ENCODE peak calls at places on chromosome 13, in ten cellular contexts. I, B, C, P, E, D, Z, R, L and Q are unnamed samples.

GRCh38 chr13:51292000-51292550 is 47.4 kb upstream of the SERPINE3 start:
- DNase-seq in Z (peak; percentile 85), E (peak; percentile 48), D (peak; percentile 45), L (no peak), I (no peak), C (peak; percentile 57), B (no peak), P (no peak), R (peak; percentile 62), Q (no peak)

GRCh38 chr13:27406178-27406939 is 18.1 kb upstream of the GTF3A start:
- DNase-seq in L (no peak), R (peak; percentile 49), I (no peak), C (peak; percentile 62), B (peak; percentile 60), E (peak; percentile 61), Z (peak; percentile 62), D (peak; percentile 54), P (no peak), Q (peak; percentile 50)

GRCh38 chr13:35475960-35476943 is at the start of gene MAB21L1:
- DNase-seq in L (peak; percentile 81), C (no peak), Z (peak; percentile 53), I (no peak), D (peak; percentile 82), B (no peak), E (peak; percentile 21), R (peak; percentile 19), P (peak; percentile 84), Q (no peak)

GRCh38 chr13:44758595-44759221 is 182.6 kb upstream of the TSC22D1 start:
- DNase-seq in D (peak; percentile 76), E (peak; percentile 86), R (peak; percentile 98), B (no peak), C (peak; percentile 88), Z (peak; percentile 89), P (no peak), L (no peak), I (no peak), Q (no peak)

GRCh38 chr13:44300895-44301638 is 72.6 kb upstream of the SERP2 start:
- DNase-seq in P (peak; percentile 78), R (peak; percentile 87), B (no peak), C (peak; percentile 89), L (peak; percentile 88), E (peak; percentile 88), D (peak; percentile 68), Z (peak; percentile 77), I (no peak), Q (no peak)

GRCh38 chr13:104937881-104938280 is 1597.6 kb downstream of the EFNB2 start:
- DNase-seq in P (no peak), C (no peak), D (no peak), E (no peak), I (no peak), L (no peak), B (no peak), Z (no peak), R (no peak), Q (no peak)

GRCh38 chr13:113208424-113209335 is at the start of gene PCID2:
- DNase-seq in E (peak; percentile 88), L (peak; percentile 86), Z (peak; percentile 83), R (peak; percentile 84), B (peak; percentile 93), C (peak; percentile 86), P (peak; percentile 94), D (peak; percentile 83), I (peak; percentile 94), Q (peak; percentile 86)

GRCh38 chr13:62482351-62482750 is 1066.7 kb upstream of the PCDH20 start:
- DNase-seq in E (peak; percentile 3), R (no peak), I (no peak), C (peak; percentile 15), Z (no peak), P (no peak), B (no peak), L (no peak), D (no peak), Q (no peak)

GRCh38 chr13:111911754-111912452 is 155.0 kb upstream of the SOX1 start:
- DNase-seq in Z (no peak), E (no peak), I (no peak), L (no peak), R (no peak), B (no peak), P (no peak), C (no peak), D (no peak), Q (no peak)

GRCh38 chr13:95352486-95352885 is 51.2 kb upstream of the ABCC4 start:
- DNase-seq in D (no peak), C (peak; percentile 41), P (no peak), R (no peak), L (no peak), E (no peak), Z (no peak), B (no peak), I (no peak), Q (no peak)

GRCh38 chr13:112177889-112178288 is 110.9 kb downstream of the SOX1 start:
- DNase-seq in L (no peak), E (no peak), R (no peak), D (no peak), P (no peak), B (no peak), C (no peak), Z (no peak), I (no peak), Q (no peak)

GRCh38 chr13:102470283-102470920 is 68.6 kb upstream of the FGF14 start:
- DNase-seq in B (no peak), I (no peak), D (no peak), E (no peak), C (no peak), L (no peak), R (no peak), P (no peak), Z (no peak), Q (peak; percentile 81)

GRCh38 chr13:44141213-44141724 is 232.4 kb upstream of the SERP2 start:
- DNase-seq in L (no peak), E (peak; percentile 22), R (no peak), C (no peak), Z (peak; percentile 35), B (no peak), P (no peak), D (peak; percentile 31), I (no peak), Q (no peak)

GRCh38 chr13:21079206-21079605 is 17.8 kb upstream of the LATS2 start:
- DNase-seq in Z (peak; percentile 57), B (no peak), P (no peak), L (no peak), E (no peak), R (no peak), I (no peak), C (no peak), D (peak; percentile 70), Q (no peak)

DNA sequence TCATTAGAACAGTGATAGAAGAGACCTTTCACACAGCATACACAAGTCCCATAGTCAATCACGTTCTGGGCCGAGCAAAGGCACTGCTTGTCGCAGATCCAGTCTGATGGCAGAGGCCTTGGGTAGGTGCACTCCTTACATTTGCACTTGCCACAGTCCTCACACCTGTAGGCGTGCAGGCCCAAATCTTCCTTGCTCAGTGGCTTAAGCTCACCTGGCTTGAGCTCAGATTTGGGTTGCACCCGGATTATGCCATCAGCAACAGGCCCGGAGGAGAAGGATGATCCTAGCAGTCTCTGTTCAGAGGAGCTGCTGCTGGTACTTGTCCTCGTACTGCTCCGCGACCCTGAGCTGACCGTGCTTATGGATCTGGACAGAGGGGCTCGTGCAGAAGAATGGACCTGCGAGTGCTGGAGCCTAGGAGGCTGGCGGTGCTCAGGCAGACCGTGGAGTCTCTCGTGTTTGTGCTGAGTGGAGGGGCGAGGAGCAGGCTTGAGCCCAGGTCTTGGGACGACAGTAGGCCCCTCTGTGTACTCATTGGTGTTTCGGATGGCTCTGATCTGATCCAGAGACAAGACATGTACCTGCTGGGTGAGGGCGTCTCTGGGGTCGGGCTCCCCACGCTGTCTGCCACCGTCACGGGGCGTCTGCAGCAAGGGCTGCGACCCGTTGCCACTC is 3.8 kb downstream of the SPRY2 start:
- DNase-seq in R (no peak), L (peak; percentile 23), Z (peak; percentile 48), I (no peak), P (no peak), C (no peak), E (peak; percentile 38), B (no peak), D (no peak), Q (no peak)
- H3K4me3 ChIP-seq in R (peak overlapping the region; percentile 88), L (peak overlapping the region; percentile 94), Z (peak overlapping the region; percentile 93), I (no peak overlapping the region), P (peak overlapping the region; percentile 98), C (peak overlapping the region; percentile 99), E (peak overlapping the region; percentile 66), B (no peak overlapping the region), D (peak overlapping the region; percentile 82), Q (no peak overlapping the region)

DNA sequence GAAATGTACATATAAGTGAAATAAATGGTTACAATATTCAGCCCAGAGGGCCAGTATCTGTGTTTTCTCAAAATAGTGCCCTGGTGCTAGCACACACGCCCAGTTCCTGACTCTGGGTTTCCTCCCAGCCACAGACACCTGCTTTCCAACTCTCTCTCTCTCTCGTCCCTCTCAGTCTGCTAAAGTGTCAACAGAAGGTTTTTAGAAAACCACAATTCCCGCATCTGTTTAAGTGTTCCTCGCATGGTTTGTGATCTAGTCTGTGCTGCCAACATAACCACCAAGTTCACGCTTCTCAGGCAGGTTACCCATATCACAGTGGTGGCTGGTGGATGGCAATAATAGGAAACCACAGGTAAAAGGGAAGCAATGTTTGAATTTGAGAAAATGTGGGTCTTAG is 17.8 kb upstream of the UPF3A start:
- DNase-seq in R (no peak), B (no peak), Z (no peak), I (no peak), P (no peak), L (no peak), E (no peak), C (no peak), D (no peak), Q (peak; percentile 91)
- H3K4me3 ChIP-seq in R (no peak overlapping the region), B (no peak overlapping the region), Z (no peak overlapping the region), I (no peak overlapping the region), P (no peak overlapping the region), L (no peak overlapping the region), E (no peak overlapping the region), C (no peak overlapping the region), D (no peak overlapping the region), Q (no peak overlapping the region)

GRCh38 chr13:23946067-23946466 is 48.8 kb upstream of the C1QTNF9B start:
- DNase-seq in P (no peak), L (no peak), C (no peak), E (no peak), Z (no peak), B (no peak), I (no peak), R (no peak), D (no peak), Q (no peak)
- H3K4me3 ChIP-seq in P (no peak overlapping the region), L (no peak overlapping the region), C (no peak overlapping the region), E (no peak overlapping the region), Z (no peak overlapping the region), B (no peak overlapping the region), I (no peak overlapping the region), R (no peak overlapping the region), D (no peak overlapping the region), Q (no peak overlapping the region)

DNA sequence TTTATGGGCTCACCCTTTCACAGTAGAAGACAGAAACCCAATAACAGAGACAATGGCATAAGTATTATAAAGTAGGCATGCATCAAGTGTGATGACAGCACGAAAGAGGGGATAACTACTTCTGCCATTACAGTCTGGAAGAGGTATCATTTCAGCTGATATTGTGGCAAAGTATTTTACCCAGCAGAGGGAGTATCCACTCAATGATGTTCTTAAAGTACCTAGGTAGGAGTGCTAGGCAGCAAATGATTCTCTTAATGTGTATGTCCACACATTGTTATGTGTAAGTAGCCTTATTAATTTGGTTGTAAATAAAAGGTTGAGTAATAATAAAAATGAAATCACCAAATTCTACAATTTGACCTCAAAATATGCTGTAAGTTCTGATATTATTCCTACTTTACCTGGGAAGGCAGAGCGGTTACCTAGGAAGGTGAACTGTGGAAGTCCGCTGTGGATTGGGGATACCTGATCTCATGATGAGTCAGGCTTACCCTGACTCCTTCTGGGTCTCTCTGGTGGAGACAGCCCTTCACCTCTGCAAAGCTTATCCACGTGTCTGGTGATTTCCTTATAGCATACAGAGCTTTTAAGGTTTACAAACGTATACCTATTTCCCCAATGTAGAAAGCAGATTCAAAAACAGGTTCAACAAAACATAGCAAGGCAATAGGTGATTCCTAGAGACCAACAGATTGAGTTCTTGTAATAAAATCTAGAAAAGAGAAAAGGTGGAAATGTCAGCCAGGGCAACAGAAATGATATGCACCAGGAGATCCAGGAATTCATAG is 4.0 kb upstream of the UBAC2 start:
- DNase-seq in I (no peak), Z (no peak), E (peak; percentile 9), P (no peak), C (peak; percentile 74), L (no peak), B (no peak), D (no peak), R (no peak), Q (peak; percentile 65)
- H3K4me3 ChIP-seq in I (no peak overlapping the region), Z (no peak overlapping the region), E (no peak overlapping the region), P (no peak overlapping the region), C (peak overlapping the region; percentile 99), L (no peak overlapping the region), B (no peak overlapping the region), D (no peak overlapping the region), R (no peak overlapping the region), Q (no peak overlapping the region)